ENCODE peak calls at places on chromosome 13, in eight cellular contexts. Z, U, I, G, O, T, M and K are unnamed samples.

GRCh38 chr13:58953638-58954037 is 1210.1 kb downstream of the DIAPH3 start:
- DNase-seq in T (no peak), I (no peak), U (no peak), G (no peak), Z (no peak), M (no peak), O (no peak), K (no peak)

GRCh38 chr13:79241697-79242096 is 164.4 kb downstream of the RBM26 start:
- DNase-seq in G (no peak), M (no peak), O (no peak), Z (no peak), I (no peak), U (no peak), T (no peak), K (no peak)

GRCh38 chr13:24050292-24050711 is 110.2 kb upstream of the SPATA13 start:
- DNase-seq in I (no peak), G (no peak), O (no peak), T (peak; percentile 42), Z (no peak), U (no peak), M (no peak), K (no peak)

GRCh38 chr13:101996906-101997408 is 404.9 kb downstream of the FGF14 start:
- DNase-seq in I (no peak), Z (no peak), O (no peak), M (no peak), T (no peak), G (no peak), U (no peak), K (no peak)

GRCh38 chr13:102466836-102467235 is 65.0 kb upstream of the FGF14 start:
- DNase-seq in U (no peak), I (no peak), G (no peak), T (no peak), Z (no peak), O (no peak), M (no peak), K (no peak)

GRCh38 chr13:102659168-102659713 is 35.6 kb downstream of the METTL21C start:
- DNase-seq in Z (no peak), I (no peak), G (no peak), M (no peak), T (no peak), U (no peak), O (no peak), K (no peak)

GRCh38 chr13:52669677-52670076 is 17.0 kb downstream of the SUGT1 start:
- DNase-seq in Z (no peak), I (no peak), G (no peak), T (no peak), U (no peak), M (no peak), O (no peak), K (no peak)

GRCh38 chr13:33285420-33286124 is at the start of gene STARD13:
- DNase-seq in M (peak; percentile 96), G (peak; percentile 97), Z (peak; percentile 20), T (peak; percentile 89), I (peak; percentile 92), U (peak; percentile 98), O (no peak), K (no peak)

GRCh38 chr13:82905071-82905470 is 977.2 kb downstream of the SLITRK1 start:
- DNase-seq in O (no peak), I (no peak), U (no peak), Z (no peak), G (no peak), M (no peak), T (no peak), K (no peak)

GRCh38 chr13:32354040-32354439 is 38.7 kb downstream of the BRCA2 start:
- DNase-seq in I (no peak), O (no peak), G (no peak), T (no peak), Z (no peak), U (no peak), M (no peak), K (no peak)

GRCh38 chr13:65889368-65889767 is 1340.8 kb downstream of the PCDH9 start:
- DNase-seq in O (no peak), U (no peak), Z (no peak), T (no peak), G (no peak), I (no peak), M (no peak), K (no peak)

GRCh38 chr13:110118106-110118505 is 188.9 kb downstream of the COL4A1 start:
- DNase-seq in G (no peak), I (no peak), T (no peak), Z (no peak), O (no peak), U (no peak), M (no peak), K (no peak)

DNA sequence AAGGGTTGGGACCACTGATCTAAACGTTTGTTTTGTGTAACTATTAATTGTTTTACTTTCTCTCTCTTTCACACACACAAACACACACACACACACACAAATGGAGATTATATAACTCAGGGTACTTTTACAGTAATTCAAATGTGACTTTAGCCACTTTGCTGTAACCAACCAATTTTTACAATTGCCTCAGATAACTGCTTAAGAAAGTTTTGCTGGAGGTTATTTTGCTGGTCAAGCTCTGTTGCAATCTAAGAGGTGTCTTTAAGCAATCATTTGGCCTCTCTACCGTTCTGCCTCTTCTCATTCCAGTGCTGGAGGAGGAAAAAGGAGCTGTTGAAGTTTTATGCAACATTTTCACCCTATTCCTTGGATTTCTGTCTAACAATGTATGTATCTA is 63.0 kb downstream of the TBC1D4 start:
- DNase-seq in O (no peak), M (no peak), U (no peak), G (no peak), T (no peak), I (no peak), Z (no peak), K (no peak)
- H3K4me1 ChIP-seq in O (no peaks in the 10 kb centered on the region), M (peaks cover 72% of the 10 kb centered on the region), U (peaks cover 13% of the 10 kb centered on the region), G (no peaks in the 10 kb centered on the region), T (peaks cover 52% of the 10 kb centered on the region), I (no peaks in the 10 kb centered on the region), Z (peaks cover 59% of the 10 kb centered on the region), K (no peaks in the 10 kb centered on the region)

GRCh38 chr13:29799041-29799440 is 51.4 kb downstream of the UBL3 start:
- DNase-seq in O (no peak), Z (no peak), T (no peak), G (no peak), I (no peak), U (no peak), M (no peak), K (no peak)
- H3K27ac ChIP-seq in O (no peak overlapping the region), Z (no peak overlapping the region), T (no peak overlapping the region), G (no peak overlapping the region), I (no peak overlapping the region), U (no peak overlapping the region), M (no peak overlapping the region), K (no peak overlapping the region)

GRCh38 chr13:105144020-105144419 is 1391.4 kb downstream of the EFNB2 start:
- DNase-seq in T (no peak), Z (no peak), U (no peak), G (no peak), O (no peak), I (no peak), M (no peak), K (no peak)

GRCh38 chr13:105142556-105142955 is 1392.9 kb downstream of the EFNB2 start:
- DNase-seq in U (no peak), I (no peak), T (no peak), G (no peak), M (no peak), Z (no peak), O (no peak), K (no peak)

GRCh38 chr13:105135852-105136251 is 1399.6 kb downstream of the EFNB2 start:
- DNase-seq in U (no peak), M (no peak), T (no peak), I (no peak), Z (no peak), G (no peak), O (no peak), K (no peak)

GRCh38 chr13:105139048-105139379 is 1396.4 kb downstream of the EFNB2 start:
- DNase-seq in I (no peak), G (no peak), M (no peak), O (no peak), T (no peak), Z (no peak), U (no peak), K (no peak)

GRCh38 chr13:105139380-105140285 is 1395.8 kb downstream of the EFNB2 start:
- DNase-seq in O (peak; percentile 81), M (peak; percentile 16), G (peak; percentile 54), T (peak; percentile 21), Z (peak; percentile 4), U (peak; percentile 8), I (no peak), K (peak; percentile 70)
- H3K4me3 ChIP-seq in O (peak overlapping the region; percentile 73), M (peak overlapping the region; percentile 44), G (peak overlapping the region; percentile 46), T (no peak overlapping the region), Z (peak overlapping the region; percentile 37), U (peak overlapping the region; percentile 39), I (peak overlapping the region; percentile 48), K (peak overlapping the region; percentile 97)

GRCh38 chr13:98972627-98973026 is 5.2 kb downstream of the DOCK9 start:
- DNase-seq in I (no peak), U (no peak), G (no peak), T (no peak), O (no peak), Z (no peak), M (no peak), K (no peak)

GRCh38 chr13:98975822-98976261 is 2.0 kb downstream of the DOCK9 start:
- DNase-seq in O (no peak), T (no peak), Z (no peak), M (no peak), I (no peak), U (no peak), G (no peak), K (no peak)

GRCh38 chr13:98972059-98972458 is 5.8 kb downstream of the DOCK9 start:
- DNase-seq in U (no peak), O (no peak), M (no peak), T (no peak), G (no peak), Z (no peak), I (no peak), K (no peak)

GRCh38 chr13:98976338-98976737 is 1.5 kb downstream of the DOCK9 start:
- DNase-seq in O (no peak), G (no peak), I (no peak), Z (no peak), M (no peak), T (no peak), U (no peak), K (no peak)

DNA sequence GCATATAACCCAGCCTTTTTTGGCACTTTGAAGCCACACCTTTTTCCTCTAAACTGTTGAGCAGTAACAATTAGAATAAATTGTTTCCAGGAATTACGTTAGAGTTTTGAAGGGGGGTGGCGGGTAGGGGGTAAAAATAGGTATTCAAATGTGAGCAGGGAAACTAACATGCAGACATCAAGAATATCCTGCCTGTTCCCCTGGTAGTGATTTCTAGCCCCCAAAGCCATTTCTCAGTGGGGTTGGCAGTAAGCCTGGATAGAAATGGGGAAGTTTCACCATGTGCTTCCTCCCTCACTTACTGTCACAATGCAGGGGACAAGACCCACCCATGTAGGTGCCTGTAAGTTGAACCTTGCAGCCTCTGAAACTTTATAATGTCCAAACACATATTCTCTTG is 3.8 kb downstream of the DOCK9 start:
- DNase-seq in O (no peak), Z (no peak), G (no peak), M (peak; percentile 49), I (no peak), T (no peak), U (no peak), K (no peak)
- H3K4me1 ChIP-seq in O (peaks cover 46% of the 10 kb centered on the region), Z (peaks cover 89% of the 10 kb centered on the region), G (no peaks in the 10 kb centered on the region), M (peaks cover 84% of the 10 kb centered on the region), I (no peaks in the 10 kb centered on the region), T (peaks cover 66% of the 10 kb centered on the region), U (peaks cover 6% of the 10 kb centered on the region), K (no peaks in the 10 kb centered on the region)

GRCh38 chr13:28716511-28716910 is 2.3 kb downstream of the SLC46A3 start:
- DNase-seq in T (no peak), Z (no peak), O (no peak), U (no peak), G (no peak), I (no peak), M (peak; percentile 65), K (no peak)
- H3K27ac ChIP-seq in T (peak overlapping the region; percentile 99), Z (peak overlapping the region; percentile 29), O (no peak overlapping the region), U (no peak overlapping the region), G (no peak overlapping the region), I (peak overlapping the region; percentile 28), M (peak overlapping the region; percentile 96), K (no peak overlapping the region)